ENCODE peak calls at places on chromosomes 6 and 20, in ten cellular contexts. S is activated naive CD8-positive, alpha-beta T cell treated with anti-CD3 and anti-CD28 coated beads, Interleukin-2, amount 50 U/mL, for 24 hours; Z is stimulated activated naive CD8-positive, alpha-beta T cell treated with anti-CD3 and anti-CD28 coated beads, Interleukin-15, Interleukin-2, amounts not matched to agents 100 U/mL and 50 U/mL, for 24 hours; N is T-helper 1 cell; A is left cardiac atrium; L is ovary; R is H54; G is stimulated activated CD4-positive, alpha-beta T cell treated with anti-CD3 and anti-CD28 coated beads, Interleukin-2, amount 100 ng/mL, for 4 hours; C is AG08395; Y is RCC 7860. U is an unnamed sample.

GRCh38 chr6:44189257-44189656 is 27.5 kb upstream of the MYMX start:
- DNase-seq in S (no peak), Z (no peak), N (no peak), A (no peak), L (no peak), R (peak; percentile 3), G (no peak), C (no peak), Y (no peak), U (no peak)

GRCh38 chr6:2970753-2971419 is 481 bp downstream of the SERPINB6 start:
- DNase-seq in S (peak; percentile 59), Z (peak; percentile 67), N (no peak), A (peak; percentile 89), L (peak; percentile 82), R (peak; percentile 56), G (peak; percentile 18), C (peak; percentile 58), Y (peak; percentile 36), U (peak; percentile 86)

GRCh38 chr20:53829086-53829703 is 235.6 kb upstream of the ZNF217 start:
- DNase-seq in S (no peak), Z (no peak), N (no peak), A (no peak), L (no peak), R (peak; percentile 29), G (no peak), C (peak; percentile 88), Y (peak; percentile 95), U (no peak)

GRCh38 chr20:63261808-63262528 is 7.7 kb upstream of the NKAIN4 start:
- DNase-seq in S (no peak), Z (no peak), N (no peak), A (no peak), L (no peak), R (no peak), G (no peak), C (no peak), Y (no peak), U (no peak)

GRCh38 chr6:137731960-137732616 is 135.0 kb upstream of the TNFAIP3 start:
- DNase-seq in S (no peak), Z (no peak), N (no peak), A (no peak), L (no peak), R (no peak), G (no peak), C (peak; percentile 52), Y (no peak), U (no peak)

GRCh38 chr6:141488466-141488865 is 644.3 kb upstream of the GJE1 start:
- DNase-seq in S (no peak), Z (no peak), N (no peak), A (no peak), L (no peak), R (no peak), G (no peak), C (no peak), Y (no peak), U (no peak)

GRCh38 chr20:34881689-34882088 is 5.3 kb downstream of the ACSS2 start:
- DNase-seq in S (no peak), Z (no peak), N (no peak), A (no peak), L (no peak), R (no peak), G (no peak), C (no peak), Y (no peak), U (no peak)

GRCh38 chr6:24284006-24284405 is 73.9 kb downstream of the DCDC2 start:
- DNase-seq in S (no peak), Z (no peak), N (no peak), A (no peak), L (no peak), R (no peak), G (no peak), C (no peak), Y (no peak), U (no peak)

GRCh38 chr20:36152266-36152665 is 2.3 kb upstream of the EPB41L1 start:
- DNase-seq in S (no peak), Z (no peak), N (no peak), A (no peak), L (no peak), R (no peak), G (no peak), C (no peak), Y (no peak), U (no peak)

GRCh38 chr6:105601541-105602174 is 198.8 kb upstream of the PREP start:
- DNase-seq in S (peak; percentile 27), Z (peak; percentile 33), N (no peak), A (peak; percentile 82), L (no peak), R (no peak), G (no peak), C (peak; percentile 89), Y (peak; percentile 57), U (peak; percentile 83)

GRCh38 chr20:44402391-44403193 is 47.1 kb downstream of the HNF4A start:
- DNase-seq in S (no peak), Z (no peak), N (no peak), A (no peak), L (no peak), R (peak; percentile 78), G (no peak), C (no peak), Y (no peak), U (no peak)

GRCh38 chr20:53050338-53050737 is 78.2 kb downstream of the TSHZ2 start:
- DNase-seq in S (no peak), Z (no peak), N (no peak), A (no peak), L (no peak), R (no peak), G (peak; percentile 52), C (no peak), Y (no peak), U (no peak)

GRCh38 chr20:59022754-59023153 is 3.5 kb downstream of the TUBB1 start:
- DNase-seq in S (no peak), Z (no peak), N (no peak), A (no peak), L (no peak), R (no peak), G (no peak), C (no peak), Y (no peak), U (no peak)

GRCh38 chr6:35557239-35557638 is 44.5 kb upstream of the TULP1 start:
- DNase-seq in S (no peak), Z (no peak), N (no peak), A (no peak), L (no peak), R (no peak), G (no peak), C (no peak), Y (no peak), U (no peak)

GRCh38 chr20:33443512-33444239 is at the start of gene SNTA1:
- DNase-seq in S (peak; percentile 90), Z (peak; percentile 90), N (peak; percentile 85), A (peak; percentile 94), L (peak; percentile 92), R (peak; percentile 99), G (peak; percentile 83), C (peak; percentile 95), Y (peak; percentile 77), U (peak; percentile 98)

GRCh38 chr6:7234547-7234946 is 78.5 kb downstream of the SSR1 start:
- DNase-seq in S (no peak), Z (no peak), N (no peak), A (no peak), L (no peak), R (no peak), G (no peak), C (no peak), Y (no peak), U (no peak)

GRCh38 chr20:24729896-24730605 is 219.0 kb upstream of the CST7 start:
- DNase-seq in S (no peak), Z (no peak), N (no peak), A (no peak), L (no peak), R (no peak), G (no peak), C (no peak), Y (no peak), U (no peak)

GRCh38 chr20:62692176-62692575 is 16.5 kb upstream of the NTSR1 start:
- DNase-seq in S (no peak), Z (no peak), N (no peak), A (no peak), L (no peak), R (no peak), G (no peak), C (no peak), Y (no peak), U (no peak)

GRCh38 chr6:165447141-165447540 is 137.7 kb upstream of the C6orf118 start:
- DNase-seq in S (no peak), Z (no peak), N (no peak), A (no peak), L (no peak), R (no peak), G (no peak), C (no peak), Y (no peak), U (no peak)

GRCh38 chr6:23218751-23219150 is 649.4 kb downstream of the HDGFL1 start:
- DNase-seq in S (no peak), Z (no peak), N (no peak), A (no peak), L (no peak), R (no peak), G (no peak), C (no peak), Y (no peak), U (no peak)

GRCh38 chr6:41657131-41658094 is 19.1 kb downstream of the MDFI start:
- DNase-seq in S (no peak), Z (no peak), N (no peak), A (peak; percentile 10), L (no peak), R (no peak), G (no peak), C (no peak), Y (no peak), U (no peak)

GRCh38 chr6:158471339-158471738 is 88.6 kb upstream of the TMEM181 start:
- DNase-seq in S (no peak), Z (no peak), N (no peak), A (no peak), L (no peak), R (no peak), G (no peak), C (no peak), Y (no peak), U (no peak)

GRCh38 chr20:49938173-49939163 is 2.3 kb downstream of the RNF114 start:
- DNase-seq in S (no peak), Z (no peak), N (no peak), A (peak; percentile 76), L (peak; percentile 67), R (no peak), G (no peak), C (peak; percentile 43), Y (no peak), U (peak; percentile 86)

GRCh38 chr20:2521369-2522305 is 12.9 kb upstream of the ZNF343 start:
- DNase-seq in S (peak; percentile 72), Z (peak; percentile 74), N (no peak), A (peak; percentile 40), L (peak; percentile 45), R (peak; percentile 23), G (no peak), C (peak; percentile 41), Y (no peak), U (peak; percentile 66)

GRCh38 chr6:144953552-144954240 is 668.6 kb downstream of the UTRN start:
- DNase-seq in S (no peak), Z (no peak), N (no peak), A (no peak), L (no peak), R (peak; percentile 21), G (no peak), C (peak; percentile 81), Y (peak; percentile 78), U (no peak)

U was measured in right cardiac atrium.